ENCODE peak calls at places on chromosomes 5 and 9, in ten cellular contexts. W, R, J, T, S, X, Y, L, A and E are unnamed samples.

GRCh38 chr5:1004598-1005361 is 3.8 kb upstream of the NKD2 start:
- DNase-seq in W (no peak), R (peak), J (peak), T (no peak), S (no peak), X (peak), Y (no peak), L (peak), A (peak), E (peak)

GRCh38 chr9:8649807-8650206 is 850.2 kb upstream of the DMAC1 start:
- DNase-seq in W (no peak), R (no peak), J (no peak), T (no peak), S (no peak), X (no peak), Y (no peak), L (no peak), A (no peak), E (no peak)

GRCh38 chr5:98783051-98783649 is 9.7 kb downstream of the RGMB start:
- DNase-seq in W (no peak), R (no peak), J (no peak), T (no peak), S (no peak), X (no peak), Y (no peak), L (no peak), A (no peak), E (no peak)

GRCh38 chr5:147403659-147404640 is 105.9 kb downstream of the DPYSL3 start:
- DNase-seq in W (no peak), R (peak), J (peak), T (peak), S (no peak), X (peak), Y (peak), L (no peak), A (no peak), E (peak)

GRCh38 chr9:115341401-115341800 is 223.4 kb upstream of the TNC start:
- DNase-seq in W (no peak), R (no peak), J (no peak), T (no peak), S (no peak), X (peak), Y (no peak), L (no peak), A (no peak), E (no peak)

GRCh38 chr9:76761448-76761847 is 2.8 kb upstream of the PCA3 start:
- DNase-seq in W (no peak), R (peak), J (no peak), T (no peak), S (no peak), X (no peak), Y (no peak), L (no peak), A (no peak), E (no peak)

GRCh38 chr5:29037716-29038115 is 1999.3 kb upstream of the CDH9 start:
- DNase-seq in W (no peak), R (no peak), J (no peak), T (no peak), S (no peak), X (no peak), Y (no peak), L (no peak), A (no peak), E (no peak)

GRCh38 chr9:133842174-133842573 is 104.0 kb upstream of the SARDH start:
- DNase-seq in W (no peak), R (no peak), J (no peak), T (no peak), S (no peak), X (peak), Y (no peak), L (no peak), A (peak), E (no peak)

GRCh38 chr5:77087484-77088291 is 603 bp upstream of the ZBED3 start:
- DNase-seq in W (peak), R (peak), J (no peak), T (peak), S (no peak), X (peak), Y (peak), L (no peak), A (no peak), E (no peak)

GRCh38 chr5:154538492-154538891 is 60.5 kb upstream of the HAND1 start:
- DNase-seq in W (no peak), R (no peak), J (no peak), T (no peak), S (no peak), X (no peak), Y (no peak), L (no peak), A (no peak), E (no peak)

GRCh38 chr5:107673106-107673367 is 2.3 kb upstream of the EFNA5 start:
- DNase-seq in W (no peak), R (no peak), J (no peak), T (no peak), S (no peak), X (no peak), Y (no peak), L (no peak), A (no peak), E (no peak)

GRCh38 chr5:158746979-158747378 is 352.7 kb downstream of the EBF1 start:
- DNase-seq in W (no peak), R (no peak), J (no peak), T (no peak), S (no peak), X (no peak), Y (no peak), L (no peak), A (no peak), E (no peak)

GRCh38 chr5:37776826-37777225 is 63.0 kb downstream of the GDNF start:
- DNase-seq in W (peak), R (no peak), J (no peak), T (no peak), S (no peak), X (no peak), Y (no peak), L (no peak), A (no peak), E (no peak)

GRCh38 chr9:136665704-136666363 is 3.1 kb downstream of the EGFL7 start:
- DNase-seq in W (no peak), R (no peak), J (no peak), T (no peak), S (no peak), X (no peak), Y (no peak), L (peak), A (peak), E (no peak)

GRCh38 chr9:120755827-120756434 is 37.3 kb downstream of the FBXW2 start:
- DNase-seq in W (peak), R (peak), J (peak), T (peak), S (peak), X (no peak), Y (peak), L (peak), A (peak), E (peak)

GRCh38 chr5:542693-543311 is 18.6 kb upstream of the SLC9A3 start:
- DNase-seq in W (no peak), R (no peak), J (no peak), T (no peak), S (no peak), X (peak), Y (no peak), L (no peak), A (peak), E (no peak)

GRCh38 chr9:93297659-93298497 is 113.9 kb downstream of the WNK2 start:
- DNase-seq in W (no peak), R (no peak), J (no peak), T (no peak), S (no peak), X (peak), Y (no peak), L (no peak), A (no peak), E (no peak)

GRCh38 chr5:53601570-53601969 is 41.1 kb downstream of the NDUFS4 start:
- DNase-seq in W (no peak), R (no peak), J (peak), T (no peak), S (no peak), X (no peak), Y (no peak), L (no peak), A (no peak), E (no peak)

GRCh38 chr5:132839426-132840301 is 9.2 kb upstream of the SHROOM1 start:
- DNase-seq in W (no peak), R (no peak), J (no peak), T (no peak), S (no peak), X (no peak), Y (no peak), L (no peak), A (no peak), E (peak)

GRCh38 chr9:102550266-102550665 is 444.9 kb upstream of the CYLC2 start:
- DNase-seq in W (no peak), R (no peak), J (no peak), T (no peak), S (no peak), X (no peak), Y (no peak), L (no peak), A (no peak), E (no peak)